ENCODE peak calls at places on chromosomes 2 and 18, in nine cellular contexts. One of them, this sample, is unnamed.

GRCh38 chr2:30273574-30273929 is 42.2 kb downstream of the LBH start:
- DNase-seq in NCI-H1417: no peak
- DNase-seq in type B pancreatic cell: no peak
- DNase-seq in NCI-H2081: no peak
- DNase-seq in SJSA1: no peak
- DNase-seq in cardiac fibroblast: peak
- DNase-seq in transverse colon: no peak
- DNase-seq in stimulated activated CD4-positive, alpha-beta T cell treated with anti-CD3 and anti-CD28 coated beads, TNF-alpha, amount 100 ng/mL, for 4 hours: no peak
- DNase-seq in RPMI7951: no peak
- DNase-seq in this sample: no peak

GRCh38 chr2:173064231-173064805 is 11.3 kb upstream of the MAP3K20 start:
- DNase-seq in NCI-H1417: no peak
- DNase-seq in type B pancreatic cell: no peak
- DNase-seq in NCI-H2081: no peak
- DNase-seq in SJSA1: no peak
- DNase-seq in cardiac fibroblast: no peak
- DNase-seq in transverse colon: no peak
- DNase-seq in stimulated activated CD4-positive, alpha-beta T cell treated with anti-CD3 and anti-CD28 coated beads, TNF-alpha, amount 100 ng/mL, for 4 hours: no peak
- DNase-seq in RPMI7951: no peak
- DNase-seq in this sample: no peak

GRCh38 chr2:205834776-205835175 is 152.5 kb downstream of the NRP2 start:
- DNase-seq in NCI-H1417: no peak
- DNase-seq in type B pancreatic cell: no peak
- DNase-seq in NCI-H2081: no peak
- DNase-seq in SJSA1: peak
- DNase-seq in cardiac fibroblast: no peak
- DNase-seq in transverse colon: no peak
- DNase-seq in stimulated activated CD4-positive, alpha-beta T cell treated with anti-CD3 and anti-CD28 coated beads, TNF-alpha, amount 100 ng/mL, for 4 hours: no peak
- DNase-seq in RPMI7951: no peak
- DNase-seq in this sample: no peak

GRCh38 chr18:3814840-3815239 is 364.9 kb downstream of the TGIF1 start:
- DNase-seq in NCI-H1417: no peak
- DNase-seq in type B pancreatic cell: no peak
- DNase-seq in NCI-H2081: no peak
- DNase-seq in SJSA1: no peak
- DNase-seq in cardiac fibroblast: peak
- DNase-seq in transverse colon: no peak
- DNase-seq in stimulated activated CD4-positive, alpha-beta T cell treated with anti-CD3 and anti-CD28 coated beads, TNF-alpha, amount 100 ng/mL, for 4 hours: no peak
- DNase-seq in RPMI7951: no peak
- DNase-seq in this sample: no peak

GRCh38 chr18:57561728-57562423 is 24.6 kb downstream of the FECH start:
- DNase-seq in NCI-H1417: peak
- DNase-seq in type B pancreatic cell: no peak
- DNase-seq in NCI-H2081: no peak
- DNase-seq in SJSA1: peak
- DNase-seq in cardiac fibroblast: peak
- DNase-seq in transverse colon: no peak
- DNase-seq in stimulated activated CD4-positive, alpha-beta T cell treated with anti-CD3 and anti-CD28 coated beads, TNF-alpha, amount 100 ng/mL, for 4 hours: no peak
- DNase-seq in RPMI7951: peak
- DNase-seq in this sample: no peak

GRCh38 chr2:199261221-199261620 is 196.5 kb downstream of the SATB2 start:
- DNase-seq in NCI-H1417: no peak
- DNase-seq in type B pancreatic cell: no peak
- DNase-seq in NCI-H2081: no peak
- DNase-seq in SJSA1: peak
- DNase-seq in cardiac fibroblast: peak
- DNase-seq in transverse colon: no peak
- DNase-seq in stimulated activated CD4-positive, alpha-beta T cell treated with anti-CD3 and anti-CD28 coated beads, TNF-alpha, amount 100 ng/mL, for 4 hours: no peak
- DNase-seq in RPMI7951: peak
- DNase-seq in this sample: no peak

GRCh38 chr18:9721893-9722515 is 13.9 kb downstream of the RAB31 start:
- DNase-seq in NCI-H1417: no peak
- DNase-seq in type B pancreatic cell: peak
- DNase-seq in NCI-H2081: no peak
- DNase-seq in SJSA1: no peak
- DNase-seq in cardiac fibroblast: no peak
- DNase-seq in transverse colon: no peak
- DNase-seq in stimulated activated CD4-positive, alpha-beta T cell treated with anti-CD3 and anti-CD28 coated beads, TNF-alpha, amount 100 ng/mL, for 4 hours: no peak
- DNase-seq in RPMI7951: no peak
- DNase-seq in this sample: no peak

GRCh38 chr2:133497261-133497893 is 70.9 kb downstream of the NCKAP5 start:
- DNase-seq in NCI-H1417: no peak
- DNase-seq in type B pancreatic cell: no peak
- DNase-seq in NCI-H2081: no peak
- DNase-seq in SJSA1: no peak
- DNase-seq in cardiac fibroblast: no peak
- DNase-seq in transverse colon: no peak
- DNase-seq in stimulated activated CD4-positive, alpha-beta T cell treated with anti-CD3 and anti-CD28 coated beads, TNF-alpha, amount 100 ng/mL, for 4 hours: no peak
- DNase-seq in RPMI7951: no peak
- DNase-seq in this sample: peak

GRCh38 chr2:196247979-196248286 is 76.6 kb upstream of the STK17B start:
- DNase-seq in NCI-H1417: no peak
- DNase-seq in type B pancreatic cell: no peak
- DNase-seq in NCI-H2081: no peak
- DNase-seq in SJSA1: no peak
- DNase-seq in cardiac fibroblast: no peak
- DNase-seq in transverse colon: no peak
- DNase-seq in stimulated activated CD4-positive, alpha-beta T cell treated with anti-CD3 and anti-CD28 coated beads, TNF-alpha, amount 100 ng/mL, for 4 hours: no peak
- DNase-seq in RPMI7951: no peak
- DNase-seq in this sample: no peak

GRCh38 chr2:8682719-8683667 is 1.1 kb downstream of the ID2 start:
- DNase-seq in NCI-H1417: peak
- DNase-seq in type B pancreatic cell: no peak
- DNase-seq in NCI-H2081: peak
- DNase-seq in SJSA1: peak
- DNase-seq in cardiac fibroblast: peak
- DNase-seq in transverse colon: peak
- DNase-seq in stimulated activated CD4-positive, alpha-beta T cell treated with anti-CD3 and anti-CD28 coated beads, TNF-alpha, amount 100 ng/mL, for 4 hours: no peak
- DNase-seq in RPMI7951: peak
- DNase-seq in this sample: peak

GRCh38 chr2:61911510-61911909 is 6.0 kb downstream of the COMMD1 start:
- DNase-seq in NCI-H1417: no peak
- DNase-seq in type B pancreatic cell: no peak
- DNase-seq in NCI-H2081: no peak
- DNase-seq in SJSA1: no peak
- DNase-seq in cardiac fibroblast: no peak
- DNase-seq in transverse colon: no peak
- DNase-seq in stimulated activated CD4-positive, alpha-beta T cell treated with anti-CD3 and anti-CD28 coated beads, TNF-alpha, amount 100 ng/mL, for 4 hours: no peak
- DNase-seq in RPMI7951: no peak
- DNase-seq in this sample: no peak

GRCh38 chr18:2417861-2418610 is 153.3 kb downstream of the METTL4 start:
- DNase-seq in NCI-H1417: no peak
- DNase-seq in type B pancreatic cell: no peak
- DNase-seq in NCI-H2081: no peak
- DNase-seq in SJSA1: no peak
- DNase-seq in cardiac fibroblast: no peak
- DNase-seq in transverse colon: no peak
- DNase-seq in stimulated activated CD4-positive, alpha-beta T cell treated with anti-CD3 and anti-CD28 coated beads, TNF-alpha, amount 100 ng/mL, for 4 hours: no peak
- DNase-seq in RPMI7951: peak
- DNase-seq in this sample: no peak

GRCh38 chr2:233152541-233152940 is 92.4 kb downstream of the INPP5D start:
- DNase-seq in NCI-H1417: no peak
- DNase-seq in type B pancreatic cell: no peak
- DNase-seq in NCI-H2081: no peak
- DNase-seq in SJSA1: no peak
- DNase-seq in cardiac fibroblast: peak
- DNase-seq in transverse colon: no peak
- DNase-seq in stimulated activated CD4-positive, alpha-beta T cell treated with anti-CD3 and anti-CD28 coated beads, TNF-alpha, amount 100 ng/mL, for 4 hours: no peak
- DNase-seq in RPMI7951: peak
- DNase-seq in this sample: no peak

GRCh38 chr2:144358979-144359541 is 160.9 kb downstream of the ZEB2 start:
- DNase-seq in NCI-H1417: no peak
- DNase-seq in type B pancreatic cell: no peak
- DNase-seq in NCI-H2081: no peak
- DNase-seq in SJSA1: peak
- DNase-seq in cardiac fibroblast: peak
- DNase-seq in transverse colon: no peak
- DNase-seq in stimulated activated CD4-positive, alpha-beta T cell treated with anti-CD3 and anti-CD28 coated beads, TNF-alpha, amount 100 ng/mL, for 4 hours: no peak
- DNase-seq in RPMI7951: peak
- DNase-seq in this sample: no peak

GRCh38 chr2:142944264-142944663 is 66.8 kb downstream of the KYNU start:
- DNase-seq in NCI-H1417: no peak
- DNase-seq in type B pancreatic cell: no peak
- DNase-seq in NCI-H2081: no peak
- DNase-seq in SJSA1: no peak
- DNase-seq in cardiac fibroblast: peak
- DNase-seq in transverse colon: no peak
- DNase-seq in stimulated activated CD4-positive, alpha-beta T cell treated with anti-CD3 and anti-CD28 coated beads, TNF-alpha, amount 100 ng/mL, for 4 hours: no peak
- DNase-seq in RPMI7951: peak
- DNase-seq in this sample: no peak

GRCh38 chr18:51668101-51668500 is 470.6 kb upstream of the MEX3C start:
- DNase-seq in NCI-H1417: peak
- DNase-seq in type B pancreatic cell: peak
- DNase-seq in NCI-H2081: peak
- DNase-seq in SJSA1: peak
- DNase-seq in cardiac fibroblast: peak
- DNase-seq in transverse colon: peak
- DNase-seq in stimulated activated CD4-positive, alpha-beta T cell treated with anti-CD3 and anti-CD28 coated beads, TNF-alpha, amount 100 ng/mL, for 4 hours: no peak
- DNase-seq in RPMI7951: peak
- DNase-seq in this sample: peak

GRCh38 chr2:41905597-41906324 is 142.1 kb upstream of the PKDCC start:
- DNase-seq in NCI-H1417: no peak
- DNase-seq in type B pancreatic cell: no peak
- DNase-seq in NCI-H2081: no peak
- DNase-seq in SJSA1: no peak
- DNase-seq in cardiac fibroblast: no peak
- DNase-seq in transverse colon: no peak
- DNase-seq in stimulated activated CD4-positive, alpha-beta T cell treated with anti-CD3 and anti-CD28 coated beads, TNF-alpha, amount 100 ng/mL, for 4 hours: no peak
- DNase-seq in RPMI7951: no peak
- DNase-seq in this sample: no peak